ENCODE peak calls at places on chromosome 12, in eight cellular contexts. P is fibroblast of mammary gland, Q is body of pancreas, F is GM06990, C is neural crest cell, S is left ventricle myocardium inferior, R is prostate gland, O is astrocyte of the spinal cord. Y is an unnamed sample.

GRCh38 chr12:112167728-112168525 is 42.6 kb downstream of the TRAFD1 start:
- DNase-seq in F (no peak), O (no peak), C (no peak), P (no peak), S (no peak), R (no peak), Q (no peak), Y (no peak)

GRCh38 chr12:116346222-116346621 is 68.7 kb upstream of the MED13L start:
- DNase-seq in O (peak; percentile 33), R (no peak), C (no peak), S (no peak), P (no peak), Q (no peak), F (no peak), Y (no peak)

GRCh38 chr12:114403044-114403689 is 2.8 kb downstream of the TBX5 start:
- DNase-seq in P (peak; percentile 64), S (peak; percentile 50), Q (no peak), R (no peak), C (peak; percentile 44), O (no peak), F (no peak), Y (no peak)

GRCh38 chr12:82225871-82226270 is 132.3 kb downstream of the CCDC59 start:
- DNase-seq in F (no peak), R (no peak), S (no peak), C (no peak), Q (no peak), P (no peak), O (no peak), Y (no peak)

GRCh38 chr12:7190268-7191055 is 976 bp downstream of the PEX5 start:
- DNase-seq in O (no peak), Q (peak; percentile 41), R (peak; percentile 11), C (peak; percentile 18), F (peak; percentile 17), P (peak; percentile 28), S (peak; percentile 26), Y (no peak)

GRCh38 chr12:87687362-87687761 is 341.8 kb downstream of the C12orf50 start:
- DNase-seq in F (no peak), P (no peak), C (no peak), O (peak; percentile 37), R (no peak), S (no peak), Q (no peak), Y (no peak)

GRCh38 chr12:53782093-53782703 is 30.4 kb upstream of the CISTR start:
- DNase-seq in Q (no peak), P (no peak), C (no peak), R (no peak), O (no peak), F (no peak), S (no peak), Y (no peak)

GRCh38 chr12:23202746-23203145 is 577.8 kb downstream of the ETNK1 start:
- DNase-seq in C (no peak), Q (no peak), O (no peak), S (no peak), F (no peak), P (no peak), R (no peak), Y (no peak)

GRCh38 chr12:67099858-67100257 is 169.3 kb upstream of the CAND1 start:
- DNase-seq in Q (no peak), C (no peak), S (no peak), R (no peak), F (no peak), O (no peak), P (no peak), Y (no peak)

GRCh38 chr12:27260746-27261145 is 16.7 kb downstream of the STK38L start:
- DNase-seq in C (no peak), O (peak; percentile 36), P (peak; percentile 78), Q (no peak), F (no peak), R (no peak), S (no peak), Y (no peak)

GRCh38 chr12:45416161-45416560 is 200.3 kb downstream of the ANO6 start:
- DNase-seq in F (no peak), O (no peak), S (no peak), Q (no peak), R (no peak), C (no peak), P (peak; percentile 43), Y (no peak)

DNA sequence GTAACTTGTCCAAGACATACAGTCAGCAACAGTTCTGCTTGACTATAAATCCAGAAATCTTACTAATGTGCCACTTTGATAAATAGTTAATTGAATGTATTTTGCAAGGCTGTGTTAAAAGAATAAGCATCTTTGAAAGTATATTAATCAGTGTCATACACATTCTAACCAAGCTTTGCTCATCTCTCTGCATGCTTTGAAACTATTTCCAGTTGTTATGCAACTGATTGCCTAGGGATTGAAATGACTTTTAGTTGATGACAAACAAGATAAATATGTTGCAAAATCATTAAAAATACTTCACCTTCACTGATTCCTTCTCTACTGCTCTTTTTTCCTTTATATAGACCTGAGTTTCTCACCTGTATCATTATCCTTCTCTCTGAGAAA is 91.3 kb downstream of the AEBP2 start:
- DNase-seq in S (no peak), C (no peak), R (no peak), F (no peak), O (no peak), P (peak; percentile 60), Q (no peak), Y (no peak)
- TF ChIP-seq CTCF in S (no peak), C (no peak), R (no peak), F (no peak), O (no peak), P (no peak), Q (no peak), Y (no peak)

GRCh38 chr12:2011641-2012607 is 7.7 kb upstream of the DCP1B start:
- DNase-seq in F (no peak), O (no peak), Q (no peak), R (no peak), C (no peak), S (no peak), P (no peak), Y (no peak)

GRCh38 chr12:2009623-2010022 is 5.4 kb upstream of the DCP1B start:
- DNase-seq in O (no peak), C (no peak), R (no peak), Q (no peak), S (no peak), F (no peak), P (no peak), Y (no peak)

GRCh38 chr12:2013111-2013510 is 8.9 kb upstream of the DCP1B start:
- DNase-seq in R (no peak), S (no peak), Q (no peak), P (no peak), C (no peak), F (no peak), O (no peak), Y (no peak)

GRCh38 chr12:2016862-2017723 is 12.8 kb upstream of the DCP1B start:
- DNase-seq in O (no peak), F (no peak), P (no peak), Q (no peak), S (no peak), C (no peak), R (no peak), Y (no peak)

DNA sequence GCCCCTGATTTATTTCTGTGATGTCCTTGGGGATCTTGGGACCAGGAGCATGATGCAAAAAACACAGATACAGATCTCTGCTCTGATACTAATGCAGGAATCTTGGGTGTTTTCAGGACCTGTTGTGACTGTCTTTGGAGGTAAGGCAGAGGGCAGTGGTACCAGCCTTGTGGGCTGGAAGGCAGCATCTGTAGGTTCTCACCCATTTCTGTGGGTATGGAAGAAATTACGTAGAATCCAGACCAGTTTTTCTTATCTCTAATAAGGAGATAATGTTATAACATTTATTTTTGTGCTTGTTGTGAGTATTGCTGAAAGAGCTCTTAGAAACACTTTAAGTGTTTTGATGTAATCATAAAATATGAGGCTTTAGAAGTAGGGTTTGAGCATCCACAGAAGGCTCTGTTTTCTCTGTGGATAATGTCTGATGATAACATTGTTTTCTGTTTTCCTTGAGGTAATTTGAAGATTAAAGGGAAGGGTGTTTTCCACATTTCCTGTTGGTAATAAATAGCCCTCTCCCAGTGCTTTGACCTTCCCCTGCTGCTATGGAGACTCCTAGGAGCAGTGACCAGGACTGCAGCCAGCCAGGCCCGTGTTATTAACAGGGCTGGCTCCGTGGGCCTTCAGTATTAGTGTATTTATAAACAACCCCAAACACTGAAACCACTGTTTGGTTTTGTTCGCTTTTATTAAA is 9.4 kb upstream of the DCP1B start:
- DNase-seq in R (no peak), O (no peak), C (no peak), Q (no peak), S (peak; percentile 45), F (no peak), P (no peak), Y (no peak)
- TF ChIP-seq CTCF in R (no peak), O (no peak), C (no peak), Q (no peak), S (no peak), F (no peak), P (no peak), Y (no peak)

DNA sequence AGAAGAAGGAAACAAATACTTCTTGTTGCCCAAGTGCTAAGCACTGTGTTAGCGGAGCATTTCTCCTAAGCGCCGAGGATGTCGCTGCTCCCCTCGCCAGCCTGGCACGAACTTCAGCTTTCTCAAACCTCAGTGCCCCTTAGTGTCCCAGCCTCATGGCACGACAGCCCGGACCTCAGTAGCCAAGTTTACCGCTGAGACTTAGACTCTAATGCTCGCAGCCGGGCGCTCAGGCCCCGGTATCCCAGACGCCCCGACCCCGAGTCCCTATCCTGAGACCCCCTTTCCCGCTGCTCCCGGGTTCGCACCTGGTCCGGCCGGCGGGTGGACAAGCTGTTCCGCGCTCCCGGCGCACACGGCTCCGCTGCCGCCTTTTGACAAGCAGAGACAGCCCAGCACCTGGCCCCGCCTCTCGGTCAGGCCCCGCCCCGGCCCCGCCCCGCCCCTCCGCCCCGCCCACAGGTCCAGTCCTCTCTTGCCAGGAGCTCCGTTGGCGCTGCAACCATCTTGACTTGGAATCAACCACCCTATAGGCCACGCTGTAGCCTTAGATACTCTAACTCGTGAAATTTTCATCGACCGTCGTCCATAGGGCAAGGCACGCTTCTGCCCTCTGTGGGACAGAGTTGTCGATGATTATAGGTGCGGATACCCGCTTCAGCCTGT is at the start of gene VDR:
- DNase-seq in O (peak; percentile 62), R (peak; percentile 81), Q (peak; percentile 85), P (peak; percentile 65), C (peak; percentile 43), F (peak; percentile 71), S (peak; percentile 70), Y (peak; percentile 44)
- TF ChIP-seq CTCF in O (peak; percentile 18), R (no peak), Q (no peak), P (peak; percentile 18), C (no peak), F (peak; percentile 25), S (peak; percentile 19), Y (peak; percentile 3)

DNA sequence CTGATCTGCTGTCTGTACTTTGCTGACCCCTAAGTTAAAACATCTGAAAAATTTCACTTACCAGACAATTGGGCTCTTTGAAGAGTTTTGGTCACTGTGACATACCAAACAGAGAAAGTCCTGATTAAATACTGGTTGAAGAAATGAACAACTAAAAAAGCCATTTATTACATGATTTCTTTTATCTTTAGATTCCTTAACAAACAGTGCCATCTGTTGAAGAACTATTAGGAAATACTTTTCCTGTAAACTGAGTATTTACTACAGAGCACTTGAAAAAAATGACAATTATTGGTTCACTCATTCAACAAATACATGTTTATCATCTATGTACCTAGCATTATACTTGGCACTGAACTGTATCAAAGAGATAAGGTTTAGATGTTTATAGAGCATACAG is 6.5 kb upstream of the WASHC4 start:
- DNase-seq in S (no peak), R (no peak), Q (no peak), C (no peak), O (no peak), F (no peak), P (peak; percentile 48), Y (no peak)
- TF ChIP-seq CTCF in S (no peak), R (no peak), Q (no peak), C (no peak), O (no peak), F (no peak), P (no peak), Y (peak; percentile 20)

Y was measured in D721Med.